ENCODE peak calls at places on chromosomes 11 and 22, in seven cellular contexts. One of them, this sample, is unnamed.
A peak's percentile ranks its signal among the peaks of the same experiment; 100 is the strongest.

GRCh38 chr11:72720047-72720446 is 32.2 kb downstream of the ARAP1 start:
- DNase-seq in IMR-90: no peak
- DNase-seq in A549: no peak
- DNase-seq in HCT116: no peak
- DNase-seq in SK-N-SH: no peak
- DNase-seq in K562: no peak
- DNase-seq in GM12878: no peak
- DNase-seq in this sample: no peak

GRCh38 chr22:47337161-47337621 is 574.7 kb downstream of the TBC1D22A start:
- DNase-seq in IMR-90: peak; percentile 87
- DNase-seq in A549: peak; percentile 73
- DNase-seq in HCT116: peak; percentile 76
- DNase-seq in SK-N-SH: no peak
- DNase-seq in K562: no peak
- DNase-seq in GM12878: no peak
- DNase-seq in this sample: peak; percentile 39

GRCh38 chr11:34132261-34132965 is 27.0 kb downstream of the NAT10 start:
- DNase-seq in IMR-90: no peak
- DNase-seq in A549: no peak
- DNase-seq in HCT116: no peak
- DNase-seq in SK-N-SH: no peak
- DNase-seq in K562: no peak
- DNase-seq in GM12878: no peak
- DNase-seq in this sample: no peak

GRCh38 chr22:19756288-19757128 is 4.1 kb upstream of the TBX1 start:
- DNase-seq in IMR-90: no peak
- DNase-seq in A549: peak; percentile 72
- DNase-seq in HCT116: peak; percentile 34
- DNase-seq in SK-N-SH: peak; percentile 78
- DNase-seq in K562: peak; percentile 99
- DNase-seq in GM12878: no peak
- DNase-seq in this sample: peak; percentile 35

GRCh38 chr11:47220401-47220821 is 5.6 kb downstream of the DDB2 start:
- DNase-seq in IMR-90: peak; percentile 82
- DNase-seq in A549: no peak
- DNase-seq in HCT116: no peak
- DNase-seq in SK-N-SH: no peak
- DNase-seq in K562: no peak
- DNase-seq in GM12878: no peak
- DNase-seq in this sample: peak; percentile 25

GRCh38 chr22:17910561-17911311 is 113.6 kb downstream of the MICAL3 start:
- DNase-seq in IMR-90: peak; percentile 91
- DNase-seq in A549: peak; percentile 7
- DNase-seq in HCT116: no peak
- DNase-seq in SK-N-SH: peak; percentile 68
- DNase-seq in K562: no peak
- DNase-seq in GM12878: no peak
- DNase-seq in this sample: no peak

GRCh38 chr11:34792143-34792542 is 124.0 kb downstream of the APIP start:
- DNase-seq in IMR-90: no peak
- DNase-seq in A549: no peak
- DNase-seq in HCT116: no peak
- DNase-seq in SK-N-SH: no peak
- DNase-seq in K562: peak; percentile 29
- DNase-seq in GM12878: no peak
- DNase-seq in this sample: no peak

GRCh38 chr22:27115410-27115809 is 458.0 kb downstream of the MIAT start:
- DNase-seq in IMR-90: no peak
- DNase-seq in A549: no peak
- DNase-seq in HCT116: no peak
- DNase-seq in SK-N-SH: no peak
- DNase-seq in K562: no peak
- DNase-seq in GM12878: no peak
- DNase-seq in this sample: no peak

GRCh38 chr11:65436412-65437032 is 13.9 kb downstream of the NEAT1 start:
- DNase-seq in IMR-90: peak; percentile 49
- DNase-seq in A549: no peak
- DNase-seq in HCT116: no peak
- DNase-seq in SK-N-SH: no peak
- DNase-seq in K562: no peak
- DNase-seq in GM12878: no peak
- DNase-seq in this sample: no peak

GRCh38 chr11:97996762-97997161 is 1024.0 kb upstream of the CNTN5 start:
- DNase-seq in IMR-90: no peak
- DNase-seq in A549: no peak
- DNase-seq in HCT116: no peak
- DNase-seq in SK-N-SH: no peak
- DNase-seq in K562: no peak
- DNase-seq in GM12878: no peak
- DNase-seq in this sample: no peak

GRCh38 chr11:6703247-6704063 is 20.3 kb upstream of the MRPL17 start:
- DNase-seq in IMR-90: peak; percentile 57
- DNase-seq in A549: peak; percentile 71
- DNase-seq in HCT116: peak; percentile 24
- DNase-seq in SK-N-SH: peak; percentile 45
- DNase-seq in K562: no peak
- DNase-seq in GM12878: no peak
- DNase-seq in this sample: peak; percentile 64

GRCh38 chr22:19870153-19871022 is 15.7 kb upstream of the GNB1L start:
- DNase-seq in IMR-90: no peak
- DNase-seq in A549: no peak
- DNase-seq in HCT116: no peak
- DNase-seq in SK-N-SH: no peak
- DNase-seq in K562: no peak
- DNase-seq in GM12878: no peak
- DNase-seq in this sample: peak; percentile 31

GRCh38 chr11:17611503-17612220 is 64.6 kb downstream of the OTOG start:
- DNase-seq in IMR-90: no peak
- DNase-seq in A549: no peak
- DNase-seq in HCT116: no peak
- DNase-seq in SK-N-SH: no peak
- DNase-seq in K562: no peak
- DNase-seq in GM12878: no peak
- DNase-seq in this sample: no peak

GRCh38 chr11:74371269-74372039 is 26.8 kb downstream of the PGM2L1 start:
- DNase-seq in IMR-90: peak; percentile 80
- DNase-seq in A549: peak; percentile 20
- DNase-seq in HCT116: no peak
- DNase-seq in SK-N-SH: no peak
- DNase-seq in K562: no peak
- DNase-seq in GM12878: no peak
- DNase-seq in this sample: no peak

GRCh38 chr11:33151411-33151810 is 9.9 kb downstream of the CSTF3 start:
- DNase-seq in IMR-90: peak; percentile 13
- DNase-seq in A549: no peak
- DNase-seq in HCT116: no peak
- DNase-seq in SK-N-SH: no peak
- DNase-seq in K562: no peak
- DNase-seq in GM12878: no peak
- DNase-seq in this sample: no peak

GRCh38 chr22:39486951-39487825 is 14.9 kb upstream of the MIEF1 start:
- DNase-seq in IMR-90: no peak
- DNase-seq in A549: no peak
- DNase-seq in HCT116: no peak
- DNase-seq in SK-N-SH: no peak
- DNase-seq in K562: peak; percentile 58
- DNase-seq in GM12878: no peak
- DNase-seq in this sample: no peak

GRCh38 chr11:103850419-103851165 is 185.8 kb upstream of the DDI1 start:
- DNase-seq in IMR-90: peak; percentile 36
- DNase-seq in A549: no peak
- DNase-seq in HCT116: no peak
- DNase-seq in SK-N-SH: no peak
- DNase-seq in K562: no peak
- DNase-seq in GM12878: no peak
- DNase-seq in this sample: no peak

GRCh38 chr11:108666373-108666772 is 1.5 kb downstream of the DDX10 start:
- DNase-seq in IMR-90: no peak
- DNase-seq in A549: no peak
- DNase-seq in HCT116: no peak
- DNase-seq in SK-N-SH: no peak
- DNase-seq in K562: no peak
- DNase-seq in GM12878: no peak
- DNase-seq in this sample: peak; percentile 30

GRCh38 chr11:2760196-2760871 is 60.5 kb upstream of the KCNQ1OT1 start:
- DNase-seq in IMR-90: no peak
- DNase-seq in A549: no peak
- DNase-seq in HCT116: no peak
- DNase-seq in SK-N-SH: no peak
- DNase-seq in K562: no peak
- DNase-seq in GM12878: no peak
- DNase-seq in this sample: no peak

GRCh38 chr11:46930089-46930488 is 6.5 kb upstream of the CSTPP1 start:
- DNase-seq in IMR-90: peak; percentile 73
- DNase-seq in A549: peak; percentile 50
- DNase-seq in HCT116: no peak
- DNase-seq in SK-N-SH: no peak
- DNase-seq in K562: no peak
- DNase-seq in GM12878: no peak
- DNase-seq in this sample: peak; percentile 34

GRCh38 chr11:65446446-65447277 is 24.1 kb downstream of the NEAT1 start:
- DNase-seq in IMR-90: peak; percentile 53
- DNase-seq in A549: no peak
- DNase-seq in HCT116: no peak
- DNase-seq in SK-N-SH: no peak
- DNase-seq in K562: no peak
- DNase-seq in GM12878: no peak
- DNase-seq in this sample: no peak

GRCh38 chr11:14357843-14358728 is 897 bp downstream of the RRAS2 start:
- DNase-seq in IMR-90: peak; percentile 54
- DNase-seq in A549: peak; percentile 58
- DNase-seq in HCT116: peak; percentile 37
- DNase-seq in SK-N-SH: peak; percentile 83
- DNase-seq in K562: peak; percentile 74
- DNase-seq in GM12878: no peak
- DNase-seq in this sample: peak; percentile 66

GRCh38 chr22:27154717-27155116 is 497.3 kb downstream of the MIAT start:
- DNase-seq in IMR-90: no peak
- DNase-seq in A549: no peak
- DNase-seq in HCT116: no peak
- DNase-seq in SK-N-SH: no peak
- DNase-seq in K562: peak; percentile 28
- DNase-seq in GM12878: no peak
- DNase-seq in this sample: no peak

GRCh38 chr11:57530215-57530595 is 349 bp downstream of the TIMM10 start:
- DNase-seq in IMR-90: no peak
- DNase-seq in A549: no peak
- DNase-seq in HCT116: no peak
- DNase-seq in SK-N-SH: no peak
- DNase-seq in K562: no peak
- DNase-seq in GM12878: no peak
- DNase-seq in this sample: no peak

GRCh38 chr11:45799562-45799961 is 5.4 kb upstream of the SLC35C1 start:
- DNase-seq in IMR-90: no peak
- DNase-seq in A549: no peak
- DNase-seq in HCT116: no peak
- DNase-seq in SK-N-SH: no peak
- DNase-seq in K562: no peak
- DNase-seq in GM12878: no peak
- DNase-seq in this sample: no peak

GRCh38 chr11:128929991-128930390 is 12.7 kb downstream of the TP53AIP1 start:
- DNase-seq in IMR-90: peak; percentile 73
- DNase-seq in A549: no peak
- DNase-seq in HCT116: no peak
- DNase-seq in SK-N-SH: no peak
- DNase-seq in K562: no peak
- DNase-seq in GM12878: no peak
- DNase-seq in this sample: no peak
- TF ChIP-seq RAD21 in IMR-90: no peak
- TF ChIP-seq RAD21 in A549: no peak
- TF ChIP-seq RAD21 in HCT116: no peak
- TF ChIP-seq RAD21 in SK-N-SH: no peak
- TF ChIP-seq RAD21 in K562: no peak
- TF ChIP-seq RAD21 in GM12878: no peak
- TF ChIP-seq RAD21 in this sample: no peak

DNA sequence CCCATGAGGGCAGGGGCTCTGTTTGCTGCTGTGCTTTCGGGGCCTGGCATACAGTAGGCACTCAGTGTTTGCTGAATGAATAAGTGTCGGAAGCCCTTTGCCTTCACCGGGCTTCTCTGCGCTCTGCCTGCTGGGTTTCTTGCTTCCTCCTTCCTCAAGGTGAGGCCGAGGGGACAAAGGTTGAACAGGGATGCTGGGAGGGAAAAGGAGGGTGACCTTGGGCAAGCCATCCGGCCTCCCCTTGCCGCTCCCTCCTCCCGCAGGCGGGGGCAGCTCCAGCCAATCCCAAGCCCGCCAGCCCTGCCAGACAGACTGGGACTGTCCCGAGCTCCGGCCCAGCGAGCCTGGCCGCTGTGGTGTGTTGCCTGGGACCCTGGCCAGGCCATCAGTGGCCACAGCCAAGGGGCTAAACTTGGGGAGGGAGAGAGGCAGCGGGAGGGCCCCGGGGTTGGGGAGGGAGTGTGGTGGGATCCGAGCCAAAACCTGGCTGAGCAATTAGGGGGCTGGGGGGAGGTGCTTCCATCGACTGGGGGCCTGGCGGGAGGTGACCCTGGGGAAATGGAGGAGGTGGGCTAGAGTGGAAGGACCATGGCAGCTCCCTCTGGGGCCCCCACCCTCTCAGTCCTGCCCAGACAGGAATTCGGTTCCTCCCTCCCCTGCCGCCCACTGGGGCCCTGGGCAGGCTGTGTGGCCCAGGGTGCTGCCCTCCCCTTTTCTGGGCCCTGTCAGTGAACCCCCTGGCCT is 3.3 kb upstream of the RCOR2 start:
- DNase-seq in IMR-90: no peak
- DNase-seq in A549: no peak
- DNase-seq in HCT116: no peak
- DNase-seq in SK-N-SH: peak; percentile 62
- DNase-seq in K562: no peak
- DNase-seq in GM12878: no peak
- DNase-seq in this sample: peak; percentile 60
- TF ChIP-seq RAD21 in IMR-90: no peak
- TF ChIP-seq RAD21 in A549: no peak
- TF ChIP-seq RAD21 in HCT116: no peak
- TF ChIP-seq RAD21 in SK-N-SH: no peak
- TF ChIP-seq RAD21 in K562: no peak
- TF ChIP-seq RAD21 in GM12878: no peak
- TF ChIP-seq RAD21 in this sample: no peak

GRCh38 chr22:29480512-29481264 is 670 bp downstream of the NEFH start:
- DNase-seq in IMR-90: peak; percentile 56
- DNase-seq in A549: no peak
- DNase-seq in HCT116: no peak
- DNase-seq in SK-N-SH: peak; percentile 96
- DNase-seq in K562: peak; percentile 78
- DNase-seq in GM12878: peak; percentile 11
- DNase-seq in this sample: no peak
- TF ChIP-seq RAD21 in IMR-90: no peak
- TF ChIP-seq RAD21 in A549: no peak
- TF ChIP-seq RAD21 in HCT116: no peak
- TF ChIP-seq RAD21 in SK-N-SH: peak; percentile 48
- TF ChIP-seq RAD21 in K562: peak; percentile 72
- TF ChIP-seq RAD21 in GM12878: no peak
- TF ChIP-seq RAD21 in this sample: no peak

DNA sequence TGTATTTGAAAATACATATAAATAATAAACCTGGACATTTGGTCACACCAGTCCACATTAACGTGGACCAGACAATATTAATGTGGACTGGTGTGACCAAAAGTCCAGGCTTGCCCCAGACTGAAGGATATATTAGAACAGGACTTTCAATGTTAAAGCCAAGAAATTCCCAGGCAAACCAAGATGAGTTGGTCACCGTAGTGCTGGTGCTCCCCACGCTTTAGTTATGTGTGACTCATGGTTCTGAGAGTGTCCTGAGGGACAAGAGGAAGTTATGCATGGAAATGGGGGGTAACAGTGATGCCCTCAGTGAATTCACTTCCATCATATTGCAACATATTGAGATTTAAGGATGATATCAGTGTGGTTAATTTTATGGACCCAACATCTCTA is 31.4 kb downstream of the POU2AF1 start:
- DNase-seq in IMR-90: peak; percentile 28
- DNase-seq in A549: no peak
- DNase-seq in HCT116: no peak
- DNase-seq in SK-N-SH: no peak
- DNase-seq in K562: no peak
- DNase-seq in GM12878: no peak
- DNase-seq in this sample: no peak
- TF ChIP-seq RAD21 in IMR-90: no peak
- TF ChIP-seq RAD21 in A549: no peak
- TF ChIP-seq RAD21 in HCT116: no peak
- TF ChIP-seq RAD21 in SK-N-SH: no peak
- TF ChIP-seq RAD21 in K562: no peak
- TF ChIP-seq RAD21 in GM12878: no peak
- TF ChIP-seq RAD21 in this sample: no peak

This sample was measured in HepG2.